ENCODE peak calls at places on chromosomes 13 and 19, in eight cellular contexts. One of them, this sample, is unnamed.

GRCh38 chr19:44602071-44602470 is 11.3 kb upstream of the IGSF23 start:
- DNase-seq in natural killer cell: no peak
- DNase-seq in astrocyte of the spinal cord: no peak
- DNase-seq in upper lobe of left lung: peak; percentile 39
- DNase-seq in mesendoderm: no peak
- DNase-seq in RCC 7860: no peak
- DNase-seq in hepatic stellate cell: no peak
- DNase-seq in stimulated activated CD8-positive, alpha-beta memory T cell treated with anti-CD3 and anti-CD28 coated beads, Interleukin-12 subunit alpha, Interleukin-12 subunit beta, amount 100 ng/mL, for 1 hour: no peak
- DNase-seq in this sample: peak; percentile 98

GRCh38 chr19:48484931-48485612 is 15.9 kb downstream of the CYTH2 start:
- DNase-seq in natural killer cell: no peak
- DNase-seq in astrocyte of the spinal cord: no peak
- DNase-seq in upper lobe of left lung: no peak
- DNase-seq in mesendoderm: no peak
- DNase-seq in RCC 7860: no peak
- DNase-seq in hepatic stellate cell: no peak
- DNase-seq in stimulated activated CD8-positive, alpha-beta memory T cell treated with anti-CD3 and anti-CD28 coated beads, Interleukin-12 subunit alpha, Interleukin-12 subunit beta, amount 100 ng/mL, for 1 hour: no peak
- DNase-seq in this sample: no peak

GRCh38 chr13:106156468-106156867 is 379.0 kb downstream of the EFNB2 start:
- DNase-seq in natural killer cell: no peak
- DNase-seq in astrocyte of the spinal cord: peak; percentile 98
- DNase-seq in upper lobe of left lung: peak; percentile 33
- DNase-seq in mesendoderm: peak; percentile 46
- DNase-seq in RCC 7860: peak; percentile 96
- DNase-seq in hepatic stellate cell: peak; percentile 30
- DNase-seq in stimulated activated CD8-positive, alpha-beta memory T cell treated with anti-CD3 and anti-CD28 coated beads, Interleukin-12 subunit alpha, Interleukin-12 subunit beta, amount 100 ng/mL, for 1 hour: no peak
- DNase-seq in this sample: no peak

GRCh38 chr19:38543807-38544568 is 73.8 kb downstream of the MAP4K1 start:
- DNase-seq in natural killer cell: no peak
- DNase-seq in astrocyte of the spinal cord: peak; percentile 77
- DNase-seq in upper lobe of left lung: peak; percentile 85
- DNase-seq in mesendoderm: peak; percentile 76
- DNase-seq in RCC 7860: peak; percentile 66
- DNase-seq in hepatic stellate cell: peak; percentile 85
- DNase-seq in stimulated activated CD8-positive, alpha-beta memory T cell treated with anti-CD3 and anti-CD28 coated beads, Interleukin-12 subunit alpha, Interleukin-12 subunit beta, amount 100 ng/mL, for 1 hour: no peak
- DNase-seq in this sample: peak; percentile 68

GRCh38 chr19:30559446-30559845 is 187.3 kb downstream of the ZNF536 start:
- DNase-seq in natural killer cell: no peak
- DNase-seq in astrocyte of the spinal cord: no peak
- DNase-seq in upper lobe of left lung: no peak
- DNase-seq in mesendoderm: no peak
- DNase-seq in RCC 7860: no peak
- DNase-seq in hepatic stellate cell: no peak
- DNase-seq in stimulated activated CD8-positive, alpha-beta memory T cell treated with anti-CD3 and anti-CD28 coated beads, Interleukin-12 subunit alpha, Interleukin-12 subunit beta, amount 100 ng/mL, for 1 hour: no peak
- DNase-seq in this sample: no peak

GRCh38 chr19:57934820-57935665 is at the start of gene ZNF418:
- DNase-seq in natural killer cell: peak; percentile 58
- DNase-seq in astrocyte of the spinal cord: peak; percentile 83
- DNase-seq in upper lobe of left lung: peak; percentile 55
- DNase-seq in mesendoderm: peak; percentile 97
- DNase-seq in RCC 7860: no peak
- DNase-seq in hepatic stellate cell: peak; percentile 75
- DNase-seq in stimulated activated CD8-positive, alpha-beta memory T cell treated with anti-CD3 and anti-CD28 coated beads, Interleukin-12 subunit alpha, Interleukin-12 subunit beta, amount 100 ng/mL, for 1 hour: peak; percentile 22
- DNase-seq in this sample: no peak

GRCh38 chr19:33988601-33989000 is 183.7 kb upstream of the LSM14A start:
- DNase-seq in natural killer cell: no peak
- DNase-seq in astrocyte of the spinal cord: no peak
- DNase-seq in upper lobe of left lung: no peak
- DNase-seq in mesendoderm: peak; percentile 74
- DNase-seq in RCC 7860: no peak
- DNase-seq in hepatic stellate cell: no peak
- DNase-seq in stimulated activated CD8-positive, alpha-beta memory T cell treated with anti-CD3 and anti-CD28 coated beads, Interleukin-12 subunit alpha, Interleukin-12 subunit beta, amount 100 ng/mL, for 1 hour: no peak
- DNase-seq in this sample: no peak

GRCh38 chr19:5926641-5927438 is 12.8 kb downstream of the CAPS start:
- DNase-seq in natural killer cell: no peak
- DNase-seq in astrocyte of the spinal cord: peak; percentile 13
- DNase-seq in upper lobe of left lung: no peak
- DNase-seq in mesendoderm: peak; percentile 16
- DNase-seq in RCC 7860: no peak
- DNase-seq in hepatic stellate cell: peak; percentile 65
- DNase-seq in stimulated activated CD8-positive, alpha-beta memory T cell treated with anti-CD3 and anti-CD28 coated beads, Interleukin-12 subunit alpha, Interleukin-12 subunit beta, amount 100 ng/mL, for 1 hour: no peak
- DNase-seq in this sample: no peak

GRCh38 chr19:13010038-13010991 is 15.0 kb downstream of the NFIX start:
- DNase-seq in natural killer cell: no peak
- DNase-seq in astrocyte of the spinal cord: no peak
- DNase-seq in upper lobe of left lung: peak; percentile 57
- DNase-seq in mesendoderm: no peak
- DNase-seq in RCC 7860: no peak
- DNase-seq in hepatic stellate cell: no peak
- DNase-seq in stimulated activated CD8-positive, alpha-beta memory T cell treated with anti-CD3 and anti-CD28 coated beads, Interleukin-12 subunit alpha, Interleukin-12 subunit beta, amount 100 ng/mL, for 1 hour: no peak
- DNase-seq in this sample: no peak

GRCh38 chr19:29665826-29666633 is 769 bp downstream of the PLEKHF1 start:
- DNase-seq in natural killer cell: no peak
- DNase-seq in astrocyte of the spinal cord: no peak
- DNase-seq in upper lobe of left lung: no peak
- DNase-seq in mesendoderm: peak; percentile 79
- DNase-seq in RCC 7860: no peak
- DNase-seq in hepatic stellate cell: peak; percentile 66
- DNase-seq in stimulated activated CD8-positive, alpha-beta memory T cell treated with anti-CD3 and anti-CD28 coated beads, Interleukin-12 subunit alpha, Interleukin-12 subunit beta, amount 100 ng/mL, for 1 hour: no peak
- DNase-seq in this sample: no peak

GRCh38 chr19:10838377-10838776 is 2.4 kb upstream of the TMED1 start:
- DNase-seq in natural killer cell: no peak
- DNase-seq in astrocyte of the spinal cord: no peak
- DNase-seq in upper lobe of left lung: no peak
- DNase-seq in mesendoderm: no peak
- DNase-seq in RCC 7860: no peak
- DNase-seq in hepatic stellate cell: no peak
- DNase-seq in stimulated activated CD8-positive, alpha-beta memory T cell treated with anti-CD3 and anti-CD28 coated beads, Interleukin-12 subunit alpha, Interleukin-12 subunit beta, amount 100 ng/mL, for 1 hour: no peak
- DNase-seq in this sample: no peak

GRCh38 chr13:29964181-29964845 is 113.9 kb upstream of the UBL3 start:
- DNase-seq in natural killer cell: no peak
- DNase-seq in astrocyte of the spinal cord: no peak
- DNase-seq in upper lobe of left lung: no peak
- DNase-seq in mesendoderm: no peak
- DNase-seq in RCC 7860: no peak
- DNase-seq in hepatic stellate cell: no peak
- DNase-seq in stimulated activated CD8-positive, alpha-beta memory T cell treated with anti-CD3 and anti-CD28 coated beads, Interleukin-12 subunit alpha, Interleukin-12 subunit beta, amount 100 ng/mL, for 1 hour: no peak
- DNase-seq in this sample: no peak

GRCh38 chr13:97468331-97468730 is 34.4 kb downstream of the RAP2A start:
- DNase-seq in natural killer cell: no peak
- DNase-seq in astrocyte of the spinal cord: no peak
- DNase-seq in upper lobe of left lung: no peak
- DNase-seq in mesendoderm: peak; percentile 39
- DNase-seq in RCC 7860: no peak
- DNase-seq in hepatic stellate cell: no peak
- DNase-seq in stimulated activated CD8-positive, alpha-beta memory T cell treated with anti-CD3 and anti-CD28 coated beads, Interleukin-12 subunit alpha, Interleukin-12 subunit beta, amount 100 ng/mL, for 1 hour: no peak
- DNase-seq in this sample: no peak

GRCh38 chr13:50119593-50119992 is 104.3 kb downstream of the KCNRG start:
- DNase-seq in natural killer cell: no peak
- DNase-seq in astrocyte of the spinal cord: no peak
- DNase-seq in upper lobe of left lung: no peak
- DNase-seq in mesendoderm: no peak
- DNase-seq in RCC 7860: no peak
- DNase-seq in hepatic stellate cell: no peak
- DNase-seq in stimulated activated CD8-positive, alpha-beta memory T cell treated with anti-CD3 and anti-CD28 coated beads, Interleukin-12 subunit alpha, Interleukin-12 subunit beta, amount 100 ng/mL, for 1 hour: no peak
- DNase-seq in this sample: no peak

GRCh38 chr19:4676955-4677731 is 7.0 kb upstream of the MYDGF start:
- DNase-seq in natural killer cell: no peak
- DNase-seq in astrocyte of the spinal cord: peak; percentile 23
- DNase-seq in upper lobe of left lung: peak; percentile 35
- DNase-seq in mesendoderm: peak; percentile 94
- DNase-seq in RCC 7860: no peak
- DNase-seq in hepatic stellate cell: peak; percentile 43
- DNase-seq in stimulated activated CD8-positive, alpha-beta memory T cell treated with anti-CD3 and anti-CD28 coated beads, Interleukin-12 subunit alpha, Interleukin-12 subunit beta, amount 100 ng/mL, for 1 hour: no peak
- DNase-seq in this sample: no peak

GRCh38 chr13:20998649-20999415 is 62.6 kb downstream of the LATS2 start:
- DNase-seq in natural killer cell: no peak
- DNase-seq in astrocyte of the spinal cord: no peak
- DNase-seq in upper lobe of left lung: no peak
- DNase-seq in mesendoderm: no peak
- DNase-seq in RCC 7860: no peak
- DNase-seq in hepatic stellate cell: no peak
- DNase-seq in stimulated activated CD8-positive, alpha-beta memory T cell treated with anti-CD3 and anti-CD28 coated beads, Interleukin-12 subunit alpha, Interleukin-12 subunit beta, amount 100 ng/mL, for 1 hour: no peak
- DNase-seq in this sample: no peak

GRCh38 chr19:4472174-4472974 is at the start of gene HDGFL2:
- DNase-seq in natural killer cell: peak; percentile 29
- DNase-seq in astrocyte of the spinal cord: no peak
- DNase-seq in upper lobe of left lung: no peak
- DNase-seq in mesendoderm: no peak
- DNase-seq in RCC 7860: no peak
- DNase-seq in hepatic stellate cell: no peak
- DNase-seq in stimulated activated CD8-positive, alpha-beta memory T cell treated with anti-CD3 and anti-CD28 coated beads, Interleukin-12 subunit alpha, Interleukin-12 subunit beta, amount 100 ng/mL, for 1 hour: no peak
- DNase-seq in this sample: no peak

GRCh38 chr13:89816404-89816803 is 1531.1 kb upstream of the MIR17HG start:
- DNase-seq in natural killer cell: no peak
- DNase-seq in astrocyte of the spinal cord: no peak
- DNase-seq in upper lobe of left lung: no peak
- DNase-seq in mesendoderm: no peak
- DNase-seq in RCC 7860: no peak
- DNase-seq in hepatic stellate cell: no peak
- DNase-seq in stimulated activated CD8-positive, alpha-beta memory T cell treated with anti-CD3 and anti-CD28 coated beads, Interleukin-12 subunit alpha, Interleukin-12 subunit beta, amount 100 ng/mL, for 1 hour: no peak
- DNase-seq in this sample: no peak

GRCh38 chr13:85616275-85616674 is 182.9 kb downstream of the SLITRK6 start:
- DNase-seq in natural killer cell: no peak
- DNase-seq in astrocyte of the spinal cord: peak; percentile 2
- DNase-seq in upper lobe of left lung: no peak
- DNase-seq in mesendoderm: no peak
- DNase-seq in RCC 7860: no peak
- DNase-seq in hepatic stellate cell: no peak
- DNase-seq in stimulated activated CD8-positive, alpha-beta memory T cell treated with anti-CD3 and anti-CD28 coated beads, Interleukin-12 subunit alpha, Interleukin-12 subunit beta, amount 100 ng/mL, for 1 hour: no peak
- DNase-seq in this sample: no peak

GRCh38 chr13:24627090-24627714 is 53.0 kb upstream of the ATP12A start:
- DNase-seq in natural killer cell: no peak
- DNase-seq in astrocyte of the spinal cord: no peak
- DNase-seq in upper lobe of left lung: no peak
- DNase-seq in mesendoderm: peak; percentile 82
- DNase-seq in RCC 7860: no peak
- DNase-seq in hepatic stellate cell: no peak
- DNase-seq in stimulated activated CD8-positive, alpha-beta memory T cell treated with anti-CD3 and anti-CD28 coated beads, Interleukin-12 subunit alpha, Interleukin-12 subunit beta, amount 100 ng/mL, for 1 hour: no peak
- DNase-seq in this sample: peak; percentile 33

GRCh38 chr19:39263912-39264305 is 4.3 kb upstream of the IFNL2 start:
- DNase-seq in natural killer cell: no peak
- DNase-seq in astrocyte of the spinal cord: no peak
- DNase-seq in upper lobe of left lung: no peak
- DNase-seq in mesendoderm: peak; percentile 12
- DNase-seq in RCC 7860: no peak
- DNase-seq in hepatic stellate cell: no peak
- DNase-seq in stimulated activated CD8-positive, alpha-beta memory T cell treated with anti-CD3 and anti-CD28 coated beads, Interleukin-12 subunit alpha, Interleukin-12 subunit beta, amount 100 ng/mL, for 1 hour: no peak
- DNase-seq in this sample: no peak

GRCh38 chr13:75704942-75705320 is 68.8 kb downstream of the LMO7 start:
- DNase-seq in natural killer cell: no peak
- DNase-seq in astrocyte of the spinal cord: no peak
- DNase-seq in upper lobe of left lung: peak; percentile 87
- DNase-seq in mesendoderm: peak; percentile 43
- DNase-seq in RCC 7860: no peak
- DNase-seq in hepatic stellate cell: no peak
- DNase-seq in stimulated activated CD8-positive, alpha-beta memory T cell treated with anti-CD3 and anti-CD28 coated beads, Interleukin-12 subunit alpha, Interleukin-12 subunit beta, amount 100 ng/mL, for 1 hour: no peak
- DNase-seq in this sample: peak; percentile 15

GRCh38 chr13:20193142-20193923 is 595 bp upstream of the GJB2 start:
- DNase-seq in natural killer cell: no peak
- DNase-seq in astrocyte of the spinal cord: no peak
- DNase-seq in upper lobe of left lung: no peak
- DNase-seq in mesendoderm: no peak
- DNase-seq in RCC 7860: no peak
- DNase-seq in hepatic stellate cell: no peak
- DNase-seq in stimulated activated CD8-positive, alpha-beta memory T cell treated with anti-CD3 and anti-CD28 coated beads, Interleukin-12 subunit alpha, Interleukin-12 subunit beta, amount 100 ng/mL, for 1 hour: no peak
- DNase-seq in this sample: no peak

GRCh38 chr13:62234780-62235530 is 819.3 kb upstream of the PCDH20 start:
- DNase-seq in natural killer cell: no peak
- DNase-seq in astrocyte of the spinal cord: no peak
- DNase-seq in upper lobe of left lung: no peak
- DNase-seq in mesendoderm: no peak
- DNase-seq in RCC 7860: no peak
- DNase-seq in hepatic stellate cell: no peak
- DNase-seq in stimulated activated CD8-positive, alpha-beta memory T cell treated with anti-CD3 and anti-CD28 coated beads, Interleukin-12 subunit alpha, Interleukin-12 subunit beta, amount 100 ng/mL, for 1 hour: no peak
- DNase-seq in this sample: no peak

GRCh38 chr19:29878973-29879654 is 62.9 kb upstream of the URI1 start:
- DNase-seq in natural killer cell: no peak
- DNase-seq in astrocyte of the spinal cord: no peak
- DNase-seq in upper lobe of left lung: no peak
- DNase-seq in mesendoderm: peak; percentile 66
- DNase-seq in RCC 7860: no peak
- DNase-seq in hepatic stellate cell: peak; percentile 73
- DNase-seq in stimulated activated CD8-positive, alpha-beta memory T cell treated with anti-CD3 and anti-CD28 coated beads, Interleukin-12 subunit alpha, Interleukin-12 subunit beta, amount 100 ng/mL, for 1 hour: no peak
- DNase-seq in this sample: no peak

GRCh38 chr19:5392476-5392875 is 51.9 kb upstream of the PTPRS start:
- DNase-seq in natural killer cell: no peak
- DNase-seq in astrocyte of the spinal cord: no peak
- DNase-seq in upper lobe of left lung: no peak
- DNase-seq in mesendoderm: no peak
- DNase-seq in RCC 7860: no peak
- DNase-seq in hepatic stellate cell: no peak
- DNase-seq in stimulated activated CD8-positive, alpha-beta memory T cell treated with anti-CD3 and anti-CD28 coated beads, Interleukin-12 subunit alpha, Interleukin-12 subunit beta, amount 100 ng/mL, for 1 hour: no peak
- DNase-seq in this sample: no peak

This sample was measured in NCI-H526 treated with DMSO at 0.1 percent for 48 hours.